ENCODE peak calls at places on chromosomes 6 and 20, in four cellular contexts. C is H1, U is HepG2, Z is GM12878. D is an unnamed sample.

GRCh38 chr6:99330159-99330558 is 19.3 kb downstream of the FAXC start:
- DNase-seq in U (peak), C (no peak), Z (peak), D (peak)

GRCh38 chr20:52033313-52033712 is 158.3 kb downstream of the ZFP64 start:
- DNase-seq in Z (no peak), C (no peak), U (no peak), D (no peak)

GRCh38 chr6:162249907-162250642 is 477.5 kb downstream of the PRKN start:
- DNase-seq in C (no peak), U (peak), Z (no peak), D (no peak)

GRCh38 chr6:119858901-119859300 is 509.3 kb upstream of the MAN1A1 start:
- DNase-seq in Z (no peak), C (no peak), U (no peak), D (no peak)

GRCh38 chr6:156994215-156995076 is 217.3 kb downstream of the ARID1B start:
- DNase-seq in C (no peak), Z (no peak), U (no peak), D (no peak)

GRCh38 chr20:50933589-50933988 is 2.4 kb upstream of the ADNP start:
- DNase-seq in U (no peak), C (no peak), Z (no peak), D (no peak)

GRCh38 chr6:38034269-38034914 is 214.9 kb downstream of the ZFAND3 start:
- DNase-seq in U (peak), C (no peak), Z (no peak), D (peak)

GRCh38 chr20:5835234-5835845 is 85.1 kb downstream of the SHLD1 start:
- DNase-seq in C (no peak), Z (no peak), U (peak), D (no peak)

GRCh38 chr6:6494677-6495076 is 93.8 kb upstream of the LY86 start:
- DNase-seq in C (peak), Z (peak), U (peak), D (peak)

GRCh38 chr6:2593167-2593566 is 157.6 kb downstream of the MYLK4 start:
- DNase-seq in C (no peak), Z (no peak), U (no peak), D (no peak)

GRCh38 chr6:3159805-3160781 is 2.7 kb upstream of the TUBB2A start:
- DNase-seq in Z (no peak), U (peak), C (no peak), D (peak)

GRCh38 chr6:14165091-14165490 is 47.5 kb downstream of the CD83 start:
- DNase-seq in C (no peak), U (no peak), Z (no peak), D (no peak)

GRCh38 chr20:44651507-44652373 is at the start of gene ADA:
- DNase-seq in U (peak), Z (no peak), C (peak), D (peak)

GRCh38 chr20:50762435-50763201 is 31.2 kb downstream of the PARD6B start:
- DNase-seq in C (peak), U (peak), Z (no peak), D (no peak)

GRCh38 chr20:45193331-45193730 is 13.5 kb upstream of the SEMG1 start:
- DNase-seq in U (no peak), Z (no peak), C (no peak), D (no peak)

GRCh38 chr20:8518878-8519277 is 386.8 kb downstream of the PLCB1 start:
- DNase-seq in U (no peak), C (no peak), Z (no peak), D (no peak)
- TF ChIP-seq CBX5 in U (no peak), C (no peak), Z (no peak), D (no peak)

GRCh38 chr20:57389695-57390603 is 1.2 kb upstream of the RBM38 start:
- DNase-seq in U (no peak), Z (no peak), C (peak), D (peak)
- TF ChIP-seq CBX5 in U (no peak), Z (no peak), C (no peak), D (no peak)

GRCh38 chr6:88596801-88597200 is 366.6 kb downstream of the RNGTT start:
- DNase-seq in Z (no peak), U (no peak), C (no peak), D (no peak)

GRCh38 chr6:88605271-88605670 is 358.1 kb downstream of the RNGTT start:
- DNase-seq in C (no peak), Z (no peak), U (no peak), D (no peak)

DNA sequence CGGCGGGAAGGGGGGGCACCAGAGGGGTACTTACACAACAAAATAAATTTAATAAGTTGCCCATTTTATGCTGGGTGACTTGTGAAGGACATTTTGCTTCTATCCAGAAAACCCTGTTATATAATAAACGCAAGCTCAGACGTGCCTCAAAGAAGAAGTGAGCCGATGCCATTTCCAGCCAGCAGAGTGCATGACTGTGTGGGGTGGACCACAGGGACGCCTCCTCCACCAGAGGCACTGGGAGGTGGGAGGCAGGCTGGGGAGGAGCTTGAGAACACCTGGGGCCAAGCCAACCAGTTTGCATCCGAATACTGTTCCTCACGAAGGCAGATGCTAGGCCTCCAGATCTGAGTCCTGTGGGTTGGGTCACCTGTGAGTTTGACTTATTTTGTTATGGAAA is 363.9 kb downstream of the RNGTT start:
- DNase-seq in C (no peak), U (peak), Z (no peak), D (peak)
- TF ChIP-seq CBX5 in C (no peak), U (no peak), Z (no peak), D (no peak)

GRCh38 chr6:159716247-159717086 is 10.8 kb upstream of the WTAP start:
- DNase-seq in U (no peak), C (no peak), Z (no peak), D (no peak)
- TF ChIP-seq CBX5 in U (no peak), C (no peak), Z (no peak), D (no peak)

DNA sequence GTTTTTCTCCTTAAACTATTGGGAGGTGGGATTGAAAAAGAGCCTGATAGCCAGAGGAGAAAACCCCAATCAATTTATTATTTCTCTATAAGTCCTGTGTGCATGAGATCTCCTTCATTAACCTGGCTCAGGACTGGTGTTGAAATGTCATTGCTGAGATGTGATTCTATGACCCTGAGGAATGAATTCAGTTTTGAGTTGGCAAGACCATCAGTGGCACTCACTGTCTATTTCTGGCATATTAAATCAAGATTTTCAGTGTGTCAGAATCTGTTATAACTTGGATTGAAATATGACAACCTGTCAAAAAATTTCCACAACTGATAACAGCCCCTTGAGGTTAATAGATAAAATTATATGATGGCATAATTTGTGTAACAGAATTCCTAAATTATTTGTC is 431.1 kb downstream of the TFAP2B start:
- DNase-seq in C (no peak), Z (no peak), U (no peak), D (no peak)
- TF ChIP-seq CBX5 in C (no peak), Z (no peak), U (no peak), D (no peak)

D was measured in K562.